ENCODE peak calls at places on chromosome 20, in nine cellular contexts. One of them, this sample, is unnamed.

GRCh38 chr20:56724246-56724757 is 95.2 kb downstream of the TFAP2C start:
- DNase-seq in HepG2: no peak
- DNase-seq in H1: no peak
- DNase-seq in AG04450: no peak
- DNase-seq in dorsolateral prefrontal cortex: no peak
- DNase-seq in ascending aorta: no peak
- DNase-seq in heart right ventricle: no peak
- DNase-seq in left ventricle myocardium inferior: no peak
- DNase-seq in colonic mucosa: no peak
- DNase-seq in this sample: no peak

GRCh38 chr20:61478611-61479305 is 226.7 kb downstream of the CDH4 start:
- DNase-seq in HepG2: no peak
- DNase-seq in H1: no peak
- DNase-seq in AG04450: no peak
- DNase-seq in dorsolateral prefrontal cortex: no peak
- DNase-seq in ascending aorta: no peak
- DNase-seq in heart right ventricle: no peak
- DNase-seq in left ventricle myocardium inferior: no peak
- DNase-seq in colonic mucosa: no peak
- DNase-seq in this sample: no peak

GRCh38 chr20:60974022-60974421 is 278.0 kb upstream of the CDH4 start:
- DNase-seq in HepG2: no peak
- DNase-seq in H1: no peak
- DNase-seq in AG04450: no peak
- DNase-seq in dorsolateral prefrontal cortex: no peak
- DNase-seq in ascending aorta: no peak
- DNase-seq in heart right ventricle: no peak
- DNase-seq in left ventricle myocardium inferior: no peak
- DNase-seq in colonic mucosa: no peak
- DNase-seq in this sample: no peak

GRCh38 chr20:10861619-10862018 is 187.8 kb upstream of the JAG1 start:
- DNase-seq in HepG2: peak
- DNase-seq in H1: no peak
- DNase-seq in AG04450: no peak
- DNase-seq in dorsolateral prefrontal cortex: no peak
- DNase-seq in ascending aorta: no peak
- DNase-seq in heart right ventricle: no peak
- DNase-seq in left ventricle myocardium inferior: no peak
- DNase-seq in colonic mucosa: peak
- DNase-seq in this sample: no peak

GRCh38 chr20:1185316-1185741 is 548 bp upstream of the TMEM74B start:
- DNase-seq in HepG2: no peak
- DNase-seq in H1: no peak
- DNase-seq in AG04450: no peak
- DNase-seq in dorsolateral prefrontal cortex: no peak
- DNase-seq in ascending aorta: no peak
- DNase-seq in heart right ventricle: peak
- DNase-seq in left ventricle myocardium inferior: no peak
- DNase-seq in colonic mucosa: no peak
- DNase-seq in this sample: no peak

GRCh38 chr20:53853451-53853713 is 217.0 kb downstream of the BCAS1 start:
- DNase-seq in HepG2: no peak
- DNase-seq in H1: no peak
- DNase-seq in AG04450: no peak
- DNase-seq in dorsolateral prefrontal cortex: no peak
- DNase-seq in ascending aorta: no peak
- DNase-seq in heart right ventricle: no peak
- DNase-seq in left ventricle myocardium inferior: no peak
- DNase-seq in colonic mucosa: no peak
- DNase-seq in this sample: no peak

GRCh38 chr20:23260181-23260840 is 90.3 kb upstream of the NXT1 start:
- DNase-seq in HepG2: no peak
- DNase-seq in H1: no peak
- DNase-seq in AG04450: no peak
- DNase-seq in dorsolateral prefrontal cortex: no peak
- DNase-seq in ascending aorta: no peak
- DNase-seq in heart right ventricle: no peak
- DNase-seq in left ventricle myocardium inferior: no peak
- DNase-seq in colonic mucosa: no peak
- DNase-seq in this sample: no peak

GRCh38 chr20:37876863-37877262 is 26.1 kb upstream of the VSTM2L start:
- DNase-seq in HepG2: no peak
- DNase-seq in H1: no peak
- DNase-seq in AG04450: no peak
- DNase-seq in dorsolateral prefrontal cortex: no peak
- DNase-seq in ascending aorta: no peak
- DNase-seq in heart right ventricle: no peak
- DNase-seq in left ventricle myocardium inferior: no peak
- DNase-seq in colonic mucosa: no peak
- DNase-seq in this sample: no peak

GRCh38 chr20:45500022-45500421 is 15.4 kb downstream of the SPINT3 start:
- DNase-seq in HepG2: peak
- DNase-seq in H1: no peak
- DNase-seq in AG04450: no peak
- DNase-seq in dorsolateral prefrontal cortex: no peak
- DNase-seq in ascending aorta: no peak
- DNase-seq in heart right ventricle: no peak
- DNase-seq in left ventricle myocardium inferior: no peak
- DNase-seq in colonic mucosa: peak
- DNase-seq in this sample: no peak

GRCh38 chr20:51350941-51351631 is 191.4 kb downstream of the NFATC2 start:
- DNase-seq in HepG2: no peak
- DNase-seq in H1: no peak
- DNase-seq in AG04450: peak
- DNase-seq in dorsolateral prefrontal cortex: no peak
- DNase-seq in ascending aorta: no peak
- DNase-seq in heart right ventricle: no peak
- DNase-seq in left ventricle myocardium inferior: no peak
- DNase-seq in colonic mucosa: no peak
- DNase-seq in this sample: no peak

GRCh38 chr20:14336667-14337066 is 745 bp downstream of the FLRT3 start:
- DNase-seq in HepG2: peak
- DNase-seq in H1: no peak
- DNase-seq in AG04450: no peak
- DNase-seq in dorsolateral prefrontal cortex: no peak
- DNase-seq in ascending aorta: no peak
- DNase-seq in heart right ventricle: no peak
- DNase-seq in left ventricle myocardium inferior: no peak
- DNase-seq in colonic mucosa: no peak
- DNase-seq in this sample: no peak

GRCh38 chr20:38830356-38830755 is 24.9 kb downstream of the PPP1R16B start:
- DNase-seq in HepG2: no peak
- DNase-seq in H1: no peak
- DNase-seq in AG04450: no peak
- DNase-seq in dorsolateral prefrontal cortex: no peak
- DNase-seq in ascending aorta: no peak
- DNase-seq in heart right ventricle: no peak
- DNase-seq in left ventricle myocardium inferior: no peak
- DNase-seq in colonic mucosa: no peak
- DNase-seq in this sample: no peak

GRCh38 chr20:47792021-47792618 is 6.8 kb upstream of the SULF2 start:
- DNase-seq in HepG2: no peak
- DNase-seq in H1: no peak
- DNase-seq in AG04450: peak
- DNase-seq in dorsolateral prefrontal cortex: no peak
- DNase-seq in ascending aorta: peak
- DNase-seq in heart right ventricle: peak
- DNase-seq in left ventricle myocardium inferior: peak
- DNase-seq in colonic mucosa: no peak
- DNase-seq in this sample: peak

GRCh38 chr20:6075428-6076219 is 21.8 kb upstream of the LRRN4 start:
- DNase-seq in HepG2: no peak
- DNase-seq in H1: no peak
- DNase-seq in AG04450: no peak
- DNase-seq in dorsolateral prefrontal cortex: peak
- DNase-seq in ascending aorta: no peak
- DNase-seq in heart right ventricle: peak
- DNase-seq in left ventricle myocardium inferior: peak
- DNase-seq in colonic mucosa: no peak
- DNase-seq in this sample: peak

GRCh38 chr20:6071162-6071695 is 17.4 kb upstream of the LRRN4 start:
- DNase-seq in HepG2: no peak
- DNase-seq in H1: no peak
- DNase-seq in AG04450: no peak
- DNase-seq in dorsolateral prefrontal cortex: no peak
- DNase-seq in ascending aorta: no peak
- DNase-seq in heart right ventricle: no peak
- DNase-seq in left ventricle myocardium inferior: no peak
- DNase-seq in colonic mucosa: no peak
- DNase-seq in this sample: no peak

GRCh38 chr20:6074784-6075183 is 20.9 kb upstream of the LRRN4 start:
- DNase-seq in HepG2: no peak
- DNase-seq in H1: no peak
- DNase-seq in AG04450: no peak
- DNase-seq in dorsolateral prefrontal cortex: no peak
- DNase-seq in ascending aorta: no peak
- DNase-seq in heart right ventricle: no peak
- DNase-seq in left ventricle myocardium inferior: no peak
- DNase-seq in colonic mucosa: no peak
- DNase-seq in this sample: no peak

GRCh38 chr20:6069669-6070068 is 15.8 kb upstream of the LRRN4 start:
- DNase-seq in HepG2: no peak
- DNase-seq in H1: no peak
- DNase-seq in AG04450: no peak
- DNase-seq in dorsolateral prefrontal cortex: no peak
- DNase-seq in ascending aorta: no peak
- DNase-seq in heart right ventricle: no peak
- DNase-seq in left ventricle myocardium inferior: no peak
- DNase-seq in colonic mucosa: no peak
- DNase-seq in this sample: no peak

DNA sequence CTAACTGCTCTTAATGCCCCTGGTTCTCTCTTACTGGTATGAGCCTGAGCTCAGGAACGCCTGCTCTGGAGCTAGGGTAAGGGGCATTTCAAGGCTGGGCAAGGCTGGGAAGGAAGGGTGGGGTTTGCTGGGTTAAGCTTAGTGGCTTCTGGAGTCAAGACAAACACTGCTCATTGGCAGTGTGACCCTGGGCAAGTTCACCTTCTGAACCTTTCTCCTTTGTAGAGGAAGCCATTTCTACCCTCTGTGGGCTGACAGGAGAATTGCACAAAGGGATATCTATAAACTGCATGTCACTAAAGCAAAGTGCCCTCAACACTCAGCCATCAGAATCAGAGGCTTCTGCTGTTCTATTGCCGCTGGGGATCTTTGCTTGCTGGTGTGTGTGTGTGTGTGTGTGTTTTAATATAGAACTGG is 20.3 kb upstream of the LRRN4 start:
- DNase-seq in HepG2: peak
- DNase-seq in H1: no peak
- DNase-seq in AG04450: no peak
- DNase-seq in dorsolateral prefrontal cortex: no peak
- DNase-seq in ascending aorta: no peak
- DNase-seq in heart right ventricle: no peak
- DNase-seq in left ventricle myocardium inferior: no peak
- DNase-seq in colonic mucosa: no peak
- DNase-seq in this sample: no peak
- TF ChIP-seq CTCF in HepG2: peak
- TF ChIP-seq CTCF in H1: no peak
- TF ChIP-seq CTCF in AG04450: peak
- TF ChIP-seq CTCF in dorsolateral prefrontal cortex: no peak
- TF ChIP-seq CTCF in ascending aorta: no peak
- TF ChIP-seq CTCF in heart right ventricle: peak
- TF ChIP-seq CTCF in left ventricle myocardium inferior: peak
- TF ChIP-seq CTCF in colonic mucosa: no peak
- TF ChIP-seq CTCF in this sample: peak

GRCh38 chr20:52493177-52493711 is 301.7 kb upstream of the ZFP64 start:
- DNase-seq in HepG2: no peak
- DNase-seq in H1: no peak
- DNase-seq in AG04450: no peak
- DNase-seq in dorsolateral prefrontal cortex: no peak
- DNase-seq in ascending aorta: no peak
- DNase-seq in heart right ventricle: no peak
- DNase-seq in left ventricle myocardium inferior: no peak
- DNase-seq in colonic mucosa: no peak
- DNase-seq in this sample: peak
- H3K27ac ChIP-seq in HepG2: no peak
- H3K27ac ChIP-seq in H1: no peak
- H3K27ac ChIP-seq in AG04450: peak
- H3K27ac ChIP-seq in dorsolateral prefrontal cortex: no peak
- H3K27ac ChIP-seq in ascending aorta: no peak
- H3K27ac ChIP-seq in heart right ventricle: peak
- H3K27ac ChIP-seq in left ventricle myocardium inferior: peak
- H3K27ac ChIP-seq in colonic mucosa: no peak
- H3K27ac ChIP-seq in this sample: peak

GRCh38 chr20:40262219-40262618 is 426.8 kb downstream of the MAFB start:
- DNase-seq in HepG2: no peak
- DNase-seq in H1: no peak
- DNase-seq in AG04450: no peak
- DNase-seq in dorsolateral prefrontal cortex: no peak
- DNase-seq in ascending aorta: no peak
- DNase-seq in heart right ventricle: no peak
- DNase-seq in left ventricle myocardium inferior: no peak
- DNase-seq in colonic mucosa: no peak
- DNase-seq in this sample: no peak

GRCh38 chr20:40268321-40269075 is 420.5 kb downstream of the MAFB start:
- DNase-seq in HepG2: no peak
- DNase-seq in H1: no peak
- DNase-seq in AG04450: no peak
- DNase-seq in dorsolateral prefrontal cortex: no peak
- DNase-seq in ascending aorta: no peak
- DNase-seq in heart right ventricle: no peak
- DNase-seq in left ventricle myocardium inferior: no peak
- DNase-seq in colonic mucosa: no peak
- DNase-seq in this sample: no peak

GRCh38 chr20:40265872-40266533 is 423.0 kb downstream of the MAFB start:
- DNase-seq in HepG2: peak
- DNase-seq in H1: no peak
- DNase-seq in AG04450: no peak
- DNase-seq in dorsolateral prefrontal cortex: no peak
- DNase-seq in ascending aorta: no peak
- DNase-seq in heart right ventricle: no peak
- DNase-seq in left ventricle myocardium inferior: no peak
- DNase-seq in colonic mucosa: peak
- DNase-seq in this sample: no peak
- TF ChIP-seq CTCF in HepG2: peak
- TF ChIP-seq CTCF in H1: peak
- TF ChIP-seq CTCF in AG04450: peak
- TF ChIP-seq CTCF in dorsolateral prefrontal cortex: peak
- TF ChIP-seq CTCF in ascending aorta: peak
- TF ChIP-seq CTCF in heart right ventricle: peak
- TF ChIP-seq CTCF in left ventricle myocardium inferior: peak
- TF ChIP-seq CTCF in colonic mucosa: peak
- TF ChIP-seq CTCF in this sample: peak

DNA sequence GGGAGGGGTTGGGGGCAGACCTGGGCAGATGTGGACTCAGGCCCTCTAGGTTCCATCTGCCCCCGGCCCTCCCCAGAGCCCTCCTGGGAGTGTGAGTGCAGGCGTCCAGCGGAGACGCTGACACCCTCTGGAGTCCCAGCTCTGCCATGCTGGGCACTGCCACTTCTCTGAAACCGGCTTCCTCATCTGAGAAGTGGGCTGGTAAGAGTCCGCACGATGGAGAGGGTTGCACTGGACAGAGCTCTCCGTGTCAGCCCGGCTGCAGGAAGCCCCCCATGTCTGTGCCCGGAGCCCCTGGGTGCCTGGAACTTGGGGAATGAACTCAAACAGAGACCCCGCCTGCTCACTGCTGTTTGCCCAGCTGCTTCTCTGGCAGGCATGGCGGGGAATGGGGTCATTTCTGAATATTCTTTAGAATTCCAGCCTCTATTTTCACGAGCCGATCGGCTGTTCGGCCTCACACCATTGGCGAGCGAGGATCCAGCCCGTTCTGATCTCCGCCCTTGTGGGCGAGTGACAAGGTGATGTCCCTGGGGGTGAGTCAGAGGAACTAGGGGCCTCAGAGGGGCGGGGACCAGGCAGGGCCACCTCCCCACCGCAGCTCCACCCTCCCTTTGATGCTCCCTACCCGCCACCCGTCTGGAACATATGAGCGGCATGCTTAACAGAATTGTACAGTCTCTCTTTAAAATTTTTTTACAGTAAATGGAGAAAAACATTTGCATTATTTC is 47.8 kb upstream of the GATA5 start:
- DNase-seq in HepG2: peak
- DNase-seq in H1: no peak
- DNase-seq in AG04450: no peak
- DNase-seq in dorsolateral prefrontal cortex: no peak
- DNase-seq in ascending aorta: no peak
- DNase-seq in heart right ventricle: no peak
- DNase-seq in left ventricle myocardium inferior: no peak
- DNase-seq in colonic mucosa: no peak
- DNase-seq in this sample: no peak
- H3K27ac ChIP-seq in HepG2: no peak
- H3K27ac ChIP-seq in H1: no peak
- H3K27ac ChIP-seq in AG04450: no peak
- H3K27ac ChIP-seq in dorsolateral prefrontal cortex: no peak
- H3K27ac ChIP-seq in ascending aorta: no peak
- H3K27ac ChIP-seq in heart right ventricle: no peak
- H3K27ac ChIP-seq in left ventricle myocardium inferior: no peak
- H3K27ac ChIP-seq in colonic mucosa: no peak
- H3K27ac ChIP-seq in this sample: no peak

This sample was measured in heart left ventricle.